ENCODE peak calls at places on chromosomes 2 and 18, in four cellular contexts. E, C, G and I are unnamed samples. For H3K4me1, the result is how much of the 10 kb centered on the place peaks cover.

GRCh38 chr2:65710779-65711295 is 278.4 kb upstream of the SPRED2 start:
- DNase-seq in E (no peak), G (no peak), C (no peak), I (no peak)

GRCh38 chr2:72126186-72127100 is 21.2 kb downstream of the CYP26B1 start:
- DNase-seq in E (no peak), C (no peak), G (no peak), I (no peak)

GRCh38 chr18:3015203-3015590 is 2.3 kb upstream of the LPIN2 start:
- DNase-seq in G (no peak), E (no peak), C (no peak), I (no peak)

GRCh38 chr2:231780123-231780908 is 766 bp downstream of the PDE6D start:
- DNase-seq in G (no peak), C (no peak), E (no peak), I (no peak)

GRCh38 chr18:3511980-3512379 is 62.0 kb downstream of the TGIF1 start:
- DNase-seq in E (no peak), G (no peak), C (no peak), I (no peak)

GRCh38 chr2:130744287-130745117 is 10.8 kb upstream of the AMER3 start:
- DNase-seq in E (no peak), C (no peak), G (no peak), I (no peak)

GRCh38 chr2:171056307-171056706 is 104.4 kb downstream of the TLK1 start:
- DNase-seq in E (no peak), G (no peak), C (no peak), I (no peak)

GRCh38 chr2:61538920-61539559 is 884 bp upstream of the XPO1 start:
- DNase-seq in C (peak), G (peak), E (no peak), I (peak)

GRCh38 chr18:57909620-57910019 is 106.5 kb upstream of the ATP8B1 start:
- DNase-seq in G (no peak), C (no peak), E (no peak), I (no peak)

GRCh38 chr2:132562245-132562644 is 107.8 kb downstream of the LYPD1 start:
- DNase-seq in G (no peak), C (no peak), E (no peak), I (no peak)

GRCh38 chr2:12856934-12857660 is 140.4 kb downstream of the TRIB2 start:
- DNase-seq in E (no peak), C (peak), G (no peak), I (peak)

GRCh38 chr18:50559750-50560680 is at the start of gene MAPK4:
- DNase-seq in C (peak), G (peak), E (no peak), I (no peak)

GRCh38 chr18:74370163-74370562 is 54.5 kb downstream of the C18orf63 start:
- DNase-seq in C (no peak), G (no peak), E (no peak), I (no peak)

GRCh38 chr2:8324164-8324848 is 357.6 kb upstream of the ID2 start:
- DNase-seq in E (no peak), C (no peak), G (no peak), I (no peak)

GRCh38 chr2:59025157-59025757 is 784.1 kb upstream of the FANCL start:
- DNase-seq in E (peak), C (no peak), G (peak), I (no peak)

GRCh38 chr18:43780782-43781340 is 503.6 kb upstream of the SYT4 start:
- DNase-seq in C (no peak), E (no peak), G (no peak), I (no peak)

GRCh38 chr2:191846787-191847620 is at the start of gene CAVIN2:
- DNase-seq in G (peak), C (no peak), E (no peak), I (no peak)

GRCh38 chr2:163466583-163466982 is 269.2 kb downstream of the FIGN start:
- DNase-seq in E (no peak), G (no peak), C (no peak), I (no peak)

GRCh38 chr2:84516234-84516986 is at the start of gene DNAH6:
- DNase-seq in G (peak), E (peak), C (peak), I (peak)

GRCh38 chr2:121092095-121092494 is 192.9 kb downstream of the TFCP2L1 start:
- DNase-seq in C (no peak), G (no peak), E (no peak), I (no peak)

DNA sequence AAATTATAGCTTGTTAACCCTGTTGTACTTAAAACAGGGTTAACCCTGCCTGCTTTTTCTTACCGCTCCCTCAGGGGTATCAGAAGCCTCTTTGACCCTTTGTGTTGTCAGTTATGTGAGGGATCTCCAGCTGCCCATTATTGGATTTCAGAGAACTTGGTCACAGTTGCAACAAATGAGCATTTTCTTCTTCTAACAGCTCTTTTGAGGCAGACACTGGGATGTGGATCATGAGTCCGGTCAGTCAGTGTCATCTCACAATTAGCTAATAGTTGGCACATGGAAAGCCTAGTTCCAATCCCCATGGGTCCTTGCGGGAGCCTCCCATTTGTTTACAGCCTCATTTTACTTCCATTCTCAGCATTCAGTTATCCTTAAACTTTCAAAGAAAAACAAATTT is 546.9 kb upstream of the ZEB2 start:
- DNase-seq in C (no peak), E (no peak), G (no peak), I (no peak)
- H3K27ac ChIP-seq in C (no peak), E (no peak), G (peak), I (no peak)

GRCh38 chr2:6917071-6917760 is at the start of gene RNF144A:
- DNase-seq in E (no peak), G (peak), C (peak), I (peak)

GRCh38 chr2:6915399-6915798 is 1.8 kb upstream of the RNF144A start:
- DNase-seq in G (no peak), E (no peak), C (no peak), I (no peak)

GRCh38 chr2:6914829-6915228 is 2.4 kb upstream of the RNF144A start:
- DNase-seq in E (no peak), C (no peak), G (peak), I (no peak)

GRCh38 chr2:6916736-6917070 is 509 bp upstream of the RNF144A start:
- DNase-seq in E (no peak), C (no peak), G (no peak), I (no peak)

DNA sequence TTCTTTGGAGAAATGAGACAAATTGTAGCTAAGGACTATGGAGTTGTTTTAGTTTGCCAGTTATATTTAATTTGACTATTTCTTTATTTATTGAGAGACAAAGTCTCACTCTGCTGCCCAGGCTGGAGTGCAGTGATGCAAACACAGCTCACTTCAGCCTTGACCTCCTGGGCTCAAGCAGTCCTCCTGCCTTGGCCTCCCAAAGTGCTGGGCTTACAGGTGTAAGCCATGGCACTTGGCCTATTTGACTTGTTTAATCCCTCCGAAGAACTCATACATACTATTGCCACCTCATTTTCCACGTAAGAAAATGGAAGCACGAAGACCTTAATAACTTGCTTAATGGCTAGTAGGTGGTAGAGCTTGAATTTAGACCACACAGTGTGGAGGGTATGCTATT is 988 bp upstream of the RNF144A start:
- DNase-seq in G (no peak), E (no peak), C (no peak), I (no peak)
- H3K4me1 ChIP-seq in G (under half), E (under half), C (under half), I (under half)

DNA sequence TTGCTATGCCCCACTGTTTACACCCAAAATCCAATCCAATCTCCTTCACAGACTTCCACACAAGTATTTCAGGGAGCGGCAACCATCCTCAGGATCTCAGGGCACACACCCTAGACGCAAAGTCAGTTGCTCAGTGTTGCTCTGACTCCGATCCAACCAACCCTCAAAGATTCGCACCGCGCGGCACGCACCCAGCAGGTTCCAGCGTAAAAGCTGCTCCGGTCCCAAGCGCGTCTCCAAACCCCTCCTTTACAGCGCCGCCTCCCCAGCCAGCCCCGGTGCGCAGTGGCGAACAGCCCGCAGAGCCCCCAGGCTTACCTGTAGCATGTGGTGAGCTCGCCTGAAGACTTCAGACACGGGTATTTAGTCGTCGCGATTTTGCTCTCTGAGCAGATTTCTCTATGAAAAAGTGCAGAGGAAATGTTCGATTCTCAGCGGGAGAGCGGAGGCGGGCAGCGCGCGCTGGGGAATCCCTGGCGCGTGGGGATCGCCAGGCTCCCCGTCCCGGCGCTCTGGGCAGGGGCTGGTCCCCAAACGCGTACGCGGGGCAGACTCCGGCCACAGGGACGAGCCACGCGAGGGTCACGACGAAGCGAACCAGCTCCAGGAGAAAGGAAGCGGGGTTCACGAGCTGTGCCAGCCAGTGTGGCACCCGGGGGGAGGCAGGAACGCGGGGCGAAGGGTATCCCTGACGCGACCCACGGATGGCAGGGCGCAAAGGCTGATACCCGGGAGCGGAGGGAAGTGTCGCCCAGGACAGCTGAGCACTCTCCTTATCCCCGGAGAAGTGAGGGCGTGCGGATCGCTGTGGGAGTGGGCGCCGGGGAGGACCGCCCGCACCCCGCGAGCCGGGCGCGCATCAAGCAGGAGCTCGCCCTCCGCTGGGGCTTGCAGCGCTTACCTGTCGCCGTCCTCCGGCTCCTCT is 650 bp downstream of the CCBE1 start:
- DNase-seq in G (peak), C (no peak), E (no peak), I (no peak)
- H3K27ac ChIP-seq in G (peak), C (no peak), E (no peak), I (no peak)

GRCh38 chr2:108565778-108566375 is 31.6 kb downstream of the LIMS1 start:
- DNase-seq in G (no peak), C (peak), E (no peak), I (no peak)

GRCh38 chr2:108560241-108560811 is 26.1 kb downstream of the LIMS1 start:
- DNase-seq in E (no peak), G (no peak), C (no peak), I (no peak)

GRCh38 chr2:108564510-108564909 is 30.2 kb downstream of the LIMS1 start:
- DNase-seq in E (no peak), G (no peak), C (no peak), I (no peak)

GRCh38 chr2:108562274-108562673 is 28.0 kb downstream of the LIMS1 start:
- DNase-seq in G (no peak), E (no peak), C (no peak), I (no peak)

GRCh38 chr2:108560895-108561530 is 26.7 kb downstream of the LIMS1 start:
- DNase-seq in C (no peak), E (no peak), G (no peak), I (no peak)
- H3K4me1 ChIP-seq in C (under half), E (under half), G (under half), I (under half)

DNA sequence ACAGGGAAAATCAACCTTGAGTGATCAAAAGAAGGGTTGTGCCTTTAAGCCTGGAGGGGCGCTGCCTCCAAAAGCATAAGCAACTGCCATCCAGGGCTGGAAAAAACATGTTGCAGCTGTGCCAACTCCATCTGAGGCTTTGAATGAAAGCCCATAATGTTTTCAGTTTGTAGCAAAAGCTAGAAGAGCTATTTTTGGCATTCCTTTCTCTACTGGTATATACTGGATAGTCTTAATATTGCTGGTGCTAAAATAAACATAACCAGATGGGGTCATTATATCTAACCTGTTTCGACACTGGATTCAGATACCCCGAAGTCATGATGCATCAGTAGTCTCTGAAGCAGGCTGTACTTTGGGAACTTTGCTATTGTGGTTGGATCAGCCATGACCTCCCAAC is 25.1 kb downstream of the ANXA4 start:
- DNase-seq in E (no peak), G (no peak), C (no peak), I (no peak)
- H3K27ac ChIP-seq in E (no peak), G (no peak), C (no peak), I (no peak)

DNA sequence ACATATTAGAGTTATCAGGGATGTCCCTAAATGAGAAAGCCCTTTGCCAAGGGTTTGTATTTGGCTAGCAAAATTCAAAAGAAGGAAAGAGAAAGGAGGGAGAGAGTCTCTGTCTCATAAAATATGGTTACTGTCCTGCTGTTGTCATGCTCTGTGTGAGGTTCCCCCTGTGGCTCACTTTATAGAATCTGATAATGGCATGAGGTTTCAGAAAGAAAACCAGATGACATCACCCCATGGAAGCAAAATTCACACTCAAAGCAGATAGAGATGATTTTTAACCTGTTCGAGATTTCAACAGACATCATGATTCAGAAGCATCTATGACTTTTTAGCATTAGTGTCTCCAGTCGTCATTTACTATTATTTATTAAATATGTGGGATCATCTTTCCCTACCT is 165.0 kb upstream of the SESTD1 start:
- DNase-seq in G (no peak), C (no peak), E (no peak), I (no peak)
- H3K4me1 ChIP-seq in G (under half), C (under half), E (under half), I (under half)

GRCh38 chr2:100999995-101000394 is 2.1 kb upstream of the RPL31 start:
- DNase-seq in G (no peak), E (no peak), C (no peak), I (no peak)

GRCh38 chr2:101003278-101003775 is 1.2 kb downstream of the RPL31 start:
- DNase-seq in G (no peak), E (no peak), C (no peak), I (no peak)

GRCh38 chr2:101004671-101005325 is 2.7 kb downstream of the RPL31 start:
- DNase-seq in G (no peak), C (no peak), E (no peak), I (no peak)

GRCh38 chr2:101001713-101002561 is at the start of gene RPL31:
- DNase-seq in C (peak), G (peak), E (peak), I (peak)

GRCh38 chr2:101002562-101003277 is 631 bp downstream of the RPL31 start:
- DNase-seq in G (no peak), E (no peak), C (peak), I (no peak)
- H3K27ac ChIP-seq in G (peak), E (no peak), C (peak), I (peak)

GRCh38 chr2:96167407-96168013 is 22.3 kb upstream of the DUSP2 start:
- DNase-seq in G (no peak), E (no peak), C (no peak), I (no peak)

GRCh38 chr2:96164459-96165184 is 19.4 kb upstream of the DUSP2 start:
- DNase-seq in G (no peak), E (no peak), C (no peak), I (peak)

GRCh38 chr2:96161785-96162367 is 16.6 kb upstream of the DUSP2 start:
- DNase-seq in G (no peak), E (no peak), C (no peak), I (no peak)

GRCh38 chr2:96163768-96164429 is 18.7 kb upstream of the DUSP2 start:
- DNase-seq in E (no peak), G (no peak), C (no peak), I (no peak)

DNA sequence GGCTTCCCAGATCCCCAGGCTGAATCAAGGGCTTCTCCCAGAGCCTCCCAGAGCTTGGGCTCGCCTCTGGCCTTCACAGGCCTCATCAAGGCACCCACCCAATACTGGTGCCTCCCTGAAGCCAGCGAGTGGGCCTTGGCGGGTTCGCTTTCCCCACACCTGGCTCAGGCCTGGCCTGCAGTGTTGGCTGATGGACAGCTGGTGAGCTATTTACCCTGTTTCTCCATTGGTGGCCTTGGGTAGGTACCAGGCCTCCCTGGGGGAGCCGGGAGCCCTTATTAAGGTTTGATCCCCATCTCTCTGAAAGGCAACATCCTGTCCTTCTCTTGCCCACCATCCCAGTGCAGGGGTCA is 18.2 kb upstream of the DUSP2 start:
- DNase-seq in E (no peak), C (no peak), G (no peak), I (no peak)
- H3K4me1 ChIP-seq in E (under half), C (under half), G (under half), I (under half)

DNA sequence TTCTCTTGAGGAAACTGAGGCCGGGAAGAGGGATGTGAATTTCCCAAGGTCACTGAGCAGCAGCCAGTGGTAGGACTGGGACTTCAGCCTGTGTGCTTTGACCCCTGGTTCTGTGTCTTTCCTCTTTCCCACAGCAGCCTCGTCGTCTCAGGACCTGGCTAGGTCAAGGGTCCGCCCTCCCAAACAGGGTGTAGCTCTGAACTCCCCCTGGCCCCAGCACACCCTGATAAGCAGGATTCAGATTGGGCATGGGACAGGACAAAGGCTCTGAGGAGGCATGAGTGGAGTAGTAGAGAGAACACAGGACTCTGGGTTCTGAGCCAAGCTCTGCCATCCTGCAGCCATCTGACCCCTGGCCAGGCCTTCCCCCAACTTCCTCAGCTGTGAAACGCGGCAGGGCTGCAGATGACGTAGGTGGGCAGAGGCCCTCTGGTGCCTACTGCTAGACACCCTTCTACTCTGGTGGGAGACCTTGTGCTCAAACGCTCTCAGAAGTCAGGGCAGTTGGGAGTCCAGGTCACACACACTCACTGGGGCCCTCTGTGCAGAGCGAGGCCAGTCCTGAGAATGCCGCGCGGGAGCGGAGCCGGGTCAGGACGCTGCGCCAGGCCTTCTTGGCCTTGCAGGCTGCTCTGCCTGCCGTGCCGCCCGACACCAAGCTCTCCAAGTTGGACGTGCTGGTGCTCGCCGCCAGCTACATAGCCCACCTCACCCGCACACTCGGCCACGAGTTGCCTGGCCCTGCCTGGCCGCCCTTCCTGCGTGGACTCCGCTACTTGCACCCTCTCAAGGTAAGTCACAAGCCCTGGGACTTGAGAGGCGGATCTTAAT is 986 bp downstream of the TCF23 start:
- DNase-seq in G (no peak), C (no peak), E (no peak), I (no peak)
- H3K27ac ChIP-seq in G (no peak), C (no peak), E (no peak), I (no peak)

GRCh38 chr18:12947355-12948054 is at the start of gene SEH1L:
- DNase-seq in G (peak), C (peak), E (peak), I (peak)
- H3K4me1 ChIP-seq in G (under half), C (under half), E (under half), I (under half)